ENCODE peak calls at places on chromosomes 4 and X, in five cellular contexts. I is GM12878, V is K562, P is H1, K is HepG2. M is an unnamed sample.

GRCh38 chr4:96352051-96352517 is 512.2 kb downstream of the PDHA2 start:
- DNase-seq in V (no peak), I (no peak), P (no peak), K (peak), M (peak)

GRCh38 chr4:61772116-61772515 is 572.0 kb downstream of the ADGRL3 start:
- DNase-seq in K (no peak), P (no peak), V (no peak), I (no peak), M (no peak)

GRCh38 chr4:833156-833555 is 7.2 kb upstream of the CPLX1 start:
- DNase-seq in P (no peak), V (no peak), K (no peak), I (no peak), M (no peak)

GRCh38 chrX:47941423-47941822 is 62.4 kb downstream of the ZNF182 start:
- DNase-seq in V (no peak), P (no peak), I (no peak), K (no peak), M (no peak)

GRCh38 chr4:37825943-37826281 is 574 bp upstream of the PGM2 start:
- DNase-seq in P (no peak), K (no peak), I (no peak), V (peak), M (peak)

GRCh38 chr4:2962099-2962455 is 1.1 kb downstream of the NOP14 start:
- DNase-seq in V (peak), P (no peak), K (no peak), I (no peak), M (peak)

GRCh38 chr4:2263701-2264321 is 1.9 kb upstream of the MXD4 start:
- DNase-seq in K (no peak), V (no peak), I (no peak), P (no peak), M (no peak)

GRCh38 chr4:2071252-2071911 is 12.3 kb downstream of the NAT8L start:
- DNase-seq in V (no peak), I (no peak), P (no peak), K (no peak), M (no peak)

GRCh38 chr4:25928956-25929336 is 14.9 kb downstream of the SMIM20 start:
- DNase-seq in K (no peak), I (no peak), P (no peak), V (no peak), M (no peak)

GRCh38 chr4:7153711-7154110 is 38.6 kb upstream of the SORCS2 start:
- DNase-seq in P (no peak), K (no peak), V (no peak), I (no peak), M (no peak)

GRCh38 chr4:106816501-106816900 is 219.6 kb downstream of the DKK2 start:
- DNase-seq in P (no peak), K (no peak), V (no peak), I (no peak), M (no peak)

GRCh38 chr4:87241341-87241740 is 20.9 kb upstream of the KLHL8 start:
- DNase-seq in I (no peak), K (no peak), V (no peak), P (no peak), M (no peak)

GRCh38 chrX:119190736-119191282 is 45.3 kb upstream of the PGRMC1 start:
- DNase-seq in V (no peak), P (no peak), I (no peak), K (no peak), M (no peak)

GRCh38 chr4:3791256-3791655 is 25.1 kb downstream of the ADRA2C start:
- DNase-seq in I (no peak), V (no peak), P (no peak), K (no peak), M (no peak)

GRCh38 chrX:18573556-18573955 is 98.4 kb downstream of the RS1 start:
- DNase-seq in P (no peak), V (no peak), I (no peak), K (no peak), M (no peak)

GRCh38 chrX:151912780-151913179 is at the start of gene MAGEA4:
- DNase-seq in V (no peak), P (no peak), K (no peak), I (no peak), M (no peak)

GRCh38 chr4:146795721-146796120 is 149.9 kb downstream of the TTC29 start:
- DNase-seq in V (no peak), I (no peak), K (no peak), P (no peak), M (no peak)

GRCh38 chrX:68829594-68830485 is 1.0 kb downstream of the EFNB1 start:
- DNase-seq in V (peak), P (no peak), I (no peak), K (no peak), M (peak)

GRCh38 chrX:44042731-44043130 is 69.5 kb upstream of the NDP start:
- DNase-seq in K (no peak), P (no peak), V (no peak), I (no peak), M (no peak)

GRCh38 chr4:45241976-45242375 is 515.6 kb upstream of the GNPDA2 start:
- DNase-seq in I (no peak), P (no peak), K (no peak), V (no peak), M (no peak)

GRCh38 chr4:185379326-185380295 is 16.1 kb downstream of the LRP2BP start:
- DNase-seq in V (no peak), P (no peak), I (no peak), K (no peak), M (no peak)

GRCh38 chr4:184348311-184349233 is 125.8 kb downstream of the IRF2 start:
- DNase-seq in I (peak), V (peak), P (no peak), K (peak), M (no peak)

GRCh38 chr4:113636438-113636818 is 125.1 kb downstream of the CAMK2D start:
- DNase-seq in V (no peak), P (no peak), I (no peak), K (peak), M (no peak)

GRCh38 chr4:134027931-134028330 is 173.7 kb downstream of the PABPC4L start:
- DNase-seq in V (no peak), P (no peak), K (no peak), I (no peak), M (no peak)

GRCh38 chrX:45142185-45142584 is 58.5 kb downstream of the DIPK2B start:
- DNase-seq in K (no peak), I (no peak), P (no peak), V (no peak), M (no peak)

GRCh38 chrX:153870288-153870690 is 15.7 kb downstream of the L1CAM start:
- DNase-seq in K (no peak), P (no peak), I (no peak), V (no peak), M (no peak)

GRCh38 chr4:107009196-107009595 is 26.9 kb downstream of the DKK2 start:
- DNase-seq in P (no peak), K (no peak), I (no peak), V (no peak), M (no peak)

GRCh38 chr4:15757084-15757483 is 21.0 kb upstream of the CD38 start:
- DNase-seq in V (no peak), I (no peak), P (no peak), K (no peak), M (no peak)

GRCh38 chr4:158182736-158183135 is 9.9 kb upstream of the GASK1B start:
- DNase-seq in I (no peak), V (peak), K (no peak), P (no peak), M (peak)

GRCh38 chr4:176377705-176378302 is 58.0 kb downstream of the SPCS3 start:
- DNase-seq in V (no peak), K (no peak), P (no peak), I (no peak), M (peak)

GRCh38 chr4:15327311-15328298 is 100.2 kb upstream of the C1QTNF7 start:
- DNase-seq in K (no peak), P (no peak), I (no peak), V (no peak), M (no peak)

DNA sequence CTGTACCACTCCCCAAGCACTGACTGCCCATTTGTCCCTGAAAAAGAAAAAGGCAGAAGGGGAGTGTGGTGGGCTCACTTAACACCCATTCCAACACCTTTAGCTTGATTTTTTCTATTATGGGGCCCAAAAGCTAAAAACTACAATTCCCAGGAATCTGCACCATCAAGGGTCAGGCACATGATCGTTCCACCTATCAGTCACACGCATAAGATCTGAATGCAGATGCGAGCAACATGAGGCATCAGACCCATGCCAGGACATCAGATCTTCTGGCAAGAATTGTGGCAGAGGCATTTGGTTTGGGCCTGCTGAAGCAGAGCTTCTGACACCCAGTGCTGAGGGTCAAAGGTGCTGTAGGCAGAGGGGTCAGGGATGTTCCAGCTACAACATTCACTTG is 595.9 kb downstream of the BCOR start:
- DNase-seq in I (no peak), V (no peak), K (no peak), P (no peak), M (no peak)
- TF ChIP-seq RAD21 in I (no peak), V (no peak), K (no peak), P (no peak), M (no peak)

DNA sequence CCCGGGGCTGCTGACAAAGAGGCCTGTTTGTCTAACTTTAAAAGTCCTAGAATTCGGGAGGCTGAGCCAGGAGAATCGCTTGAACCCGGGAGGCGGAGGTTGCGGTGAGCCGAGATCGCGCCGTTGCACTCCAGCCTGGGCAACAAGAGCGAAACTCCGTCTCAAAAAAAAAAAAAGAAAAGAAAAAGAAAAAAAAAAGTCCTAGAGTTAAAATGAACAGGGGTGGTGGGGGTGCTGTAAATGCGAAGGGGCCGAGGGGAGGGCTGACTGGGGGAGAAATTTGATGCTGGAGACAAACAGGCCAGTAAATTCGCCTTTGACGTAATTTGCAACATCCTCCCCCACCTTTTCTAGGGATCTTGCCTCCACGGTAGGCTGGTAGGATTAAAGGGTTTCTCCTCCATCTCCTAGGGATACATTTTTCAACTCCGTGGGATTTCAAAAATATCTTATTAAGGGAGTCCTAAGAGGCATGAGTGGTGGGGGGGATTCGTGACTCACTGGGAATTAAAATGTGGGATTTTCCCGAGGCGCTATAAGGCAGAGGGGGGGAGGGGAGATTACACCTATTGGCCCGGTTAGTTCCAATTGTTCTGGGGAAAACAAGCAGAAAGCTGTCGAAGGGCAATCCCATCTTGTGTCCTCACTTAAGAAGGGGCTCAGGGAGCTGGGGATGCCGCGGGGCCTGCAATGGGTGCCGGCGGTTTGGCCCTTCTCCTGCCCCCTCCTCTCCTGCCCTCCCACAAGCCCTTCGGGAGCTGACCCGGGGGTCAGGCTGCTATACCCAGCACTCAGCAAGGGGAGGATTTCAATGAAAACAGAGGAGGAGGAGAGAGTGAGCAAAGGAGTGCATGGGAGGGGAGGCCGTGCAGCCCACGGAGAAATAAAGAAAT is 3.0 kb upstream of the BCOR start:
- DNase-seq in V (no peak), P (no peak), K (no peak), I (no peak), M (no peak)
- TF ChIP-seq GABPA in V (no peak), P (no peak), K (no peak), I (no peak), M (no peak)

GRCh38 chr4:76989391-76990061 is 40.0 kb downstream of the SEPTIN11 start:
- DNase-seq in I (no peak), K (no peak), P (no peak), V (no peak), M (no peak)

GRCh38 chr4:76984788-76985211 is 35.2 kb downstream of the SEPTIN11 start:
- DNase-seq in K (peak), P (no peak), V (no peak), I (no peak), M (peak)

GRCh38 chr4:76987153-76987562 is 37.6 kb downstream of the SEPTIN11 start:
- DNase-seq in K (no peak), P (no peak), V (no peak), I (no peak), M (no peak)

GRCh38 chr4:76990288-76991080 is 40.9 kb downstream of the SEPTIN11 start:
- DNase-seq in P (no peak), K (no peak), I (no peak), V (no peak), M (no peak)

DNA sequence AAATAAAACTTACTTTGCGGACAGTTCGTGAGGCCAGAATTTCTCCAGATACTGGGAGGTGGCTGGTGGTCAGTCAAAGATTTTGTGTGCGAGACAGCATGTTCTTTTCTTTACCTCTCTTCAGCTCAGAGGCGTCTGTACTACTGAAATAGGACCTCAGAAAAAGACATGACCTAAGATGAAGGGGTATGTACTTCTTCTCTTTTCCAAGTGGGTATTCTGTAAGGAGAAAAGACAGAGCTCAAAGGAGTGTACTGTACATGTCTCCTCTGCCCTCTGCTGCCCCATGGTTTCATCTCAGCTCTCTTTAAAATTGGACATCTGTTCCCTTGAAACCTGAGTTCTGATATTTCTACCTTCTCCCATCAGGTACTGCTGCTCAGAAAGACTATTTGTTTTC is 38.1 kb downstream of the SEPTIN11 start:
- DNase-seq in P (no peak), I (no peak), V (no peak), K (no peak), M (no peak)
- H3K27ac ChIP-seq in P (no peak), I (peak), V (no peak), K (no peak), M (peak)

DNA sequence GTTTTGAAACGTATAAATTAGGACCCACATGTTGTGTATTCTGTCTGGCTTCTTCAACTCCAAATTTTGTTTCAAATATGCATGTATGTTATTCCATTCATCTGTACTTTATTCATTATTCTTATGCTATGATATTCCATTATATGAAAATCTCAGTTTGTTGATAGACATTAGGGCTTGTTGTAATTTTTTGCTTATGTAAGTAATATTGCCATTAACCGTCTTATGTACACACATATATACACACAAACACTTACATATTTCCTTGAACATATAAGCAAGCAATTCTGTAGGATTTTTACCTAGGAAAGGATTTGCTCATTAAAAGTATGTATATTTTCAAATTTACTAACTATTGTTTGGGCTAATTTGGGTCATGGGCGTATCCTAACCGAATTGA is 808.0 kb upstream of the MAGEB2 start:
- DNase-seq in I (no peak), K (no peak), V (no peak), P (no peak), M (no peak)
- TF ChIP-seq RAD21 in I (no peak), K (no peak), V (no peak), P (no peak), M (no peak)

GRCh38 chrX:111116666-111117065 is 20.7 kb downstream of the PAK3 start:
- DNase-seq in V (no peak), P (no peak), K (no peak), I (no peak), M (no peak)

GRCh38 chrX:111119341-111119740 is 23.4 kb downstream of the PAK3 start:
- DNase-seq in V (no peak), K (no peak), I (no peak), P (no peak), M (no peak)

GRCh38 chrX:111110098-111110775 is 14.2 kb downstream of the PAK3 start:
- DNase-seq in K (no peak), P (no peak), I (no peak), V (no peak), M (no peak)

GRCh38 chrX:111114806-111115205 is 18.8 kb downstream of the PAK3 start:
- DNase-seq in V (no peak), K (no peak), I (no peak), P (no peak), M (no peak)
- TF ChIP-seq GABPA in V (no peak), K (no peak), I (no peak), P (no peak), M (no peak)

DNA sequence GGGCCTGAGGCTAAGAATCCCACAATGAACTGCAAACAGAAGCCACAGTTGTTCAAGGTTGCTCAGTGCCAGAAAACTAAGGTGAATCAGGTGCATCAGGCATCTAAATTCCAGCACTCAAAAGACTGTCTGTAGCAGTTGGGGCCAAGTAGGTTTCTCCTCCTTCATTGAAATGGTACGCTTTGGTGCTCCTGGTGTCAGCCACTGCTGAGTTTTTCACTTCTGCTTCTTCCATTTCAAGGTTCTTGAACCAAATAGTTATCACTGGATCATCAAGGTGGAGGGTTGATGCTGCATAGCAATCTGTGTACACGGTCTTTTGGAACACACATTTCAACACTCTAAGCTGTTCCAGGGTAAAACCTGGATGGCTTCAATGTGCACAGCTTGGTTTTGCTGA is 74.3 kb downstream of the TMA16 start:
- DNase-seq in I (no peak), V (no peak), P (no peak), K (no peak), M (no peak)
- H3K27ac ChIP-seq in I (no peak), V (no peak), P (no peak), K (no peak), M (no peak)

GRCh38 chr4:101103381-101104142 is 243.8 kb downstream of the PPP3CA start:
- DNase-seq in K (no peak), P (no peak), I (no peak), V (no peak), M (peak)
- TF ChIP-seq RAD21 in K (no peak), P (no peak), I (no peak), V (no peak), M (peak)

GRCh38 chr4:187128226-187128625 is 404.6 kb upstream of the FAT1 start:
- DNase-seq in I (no peak), V (no peak), P (no peak), K (no peak), M (no peak)

GRCh38 chr4:187124311-187124710 is 400.7 kb upstream of the FAT1 start:
- DNase-seq in K (no peak), I (no peak), V (no peak), P (no peak), M (peak)

GRCh38 chr4:187128971-187129370 is 405.3 kb upstream of the FAT1 start:
- DNase-seq in K (no peak), V (no peak), P (no peak), I (no peak), M (no peak)

GRCh38 chr4:187125062-187125461 is 401.4 kb upstream of the FAT1 start:
- DNase-seq in P (no peak), I (no peak), V (no peak), K (no peak), M (no peak)

DNA sequence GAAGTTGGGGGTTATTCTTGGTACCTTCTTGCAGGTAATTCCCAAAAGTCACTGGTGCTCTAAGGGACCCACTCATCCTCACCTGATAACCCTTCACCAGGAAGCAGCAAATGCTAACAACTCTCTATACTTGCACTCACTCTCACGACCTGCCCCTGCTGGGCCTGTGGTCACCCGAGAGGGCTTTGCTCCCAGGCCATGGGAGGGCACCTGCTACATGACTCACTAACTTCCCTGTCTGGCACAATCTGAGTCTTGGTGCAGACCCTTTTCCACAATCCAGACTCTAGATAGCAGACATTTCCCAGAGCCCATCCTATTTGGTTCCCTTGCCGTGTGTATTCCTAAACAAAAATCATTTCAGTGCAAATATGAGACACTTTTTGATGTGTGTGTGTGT is 403.8 kb upstream of the FAT1 start:
- DNase-seq in I (no peak), V (no peak), P (no peak), K (no peak), M (no peak)
- TF ChIP-seq GABPA in I (no peak), V (no peak), P (no peak), K (no peak), M (no peak)

DNA sequence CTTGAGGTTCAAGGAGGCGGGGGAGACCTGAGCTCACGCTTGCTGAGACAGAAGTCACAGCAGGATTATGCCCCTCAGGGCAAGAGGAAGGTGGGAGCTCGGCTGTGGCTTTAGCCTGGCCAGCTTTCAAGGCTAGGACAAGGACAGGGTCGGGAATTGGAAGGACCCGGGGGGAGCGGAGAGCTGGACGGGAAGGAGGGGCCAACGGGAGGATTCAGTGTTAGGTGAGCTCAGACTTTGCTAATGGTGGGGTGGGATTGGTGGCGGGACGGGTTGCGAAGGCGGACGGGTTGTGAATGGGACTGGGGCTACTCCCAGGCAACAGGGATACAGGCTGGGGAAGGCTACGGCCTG is 219 bp downstream of the RIBC1 start:
- DNase-seq in P (no peak), V (peak), I (no peak), K (no peak), M (no peak)
- H3K27ac ChIP-seq in P (peak), V (peak), I (no peak), K (peak), M (peak)